ENCODE peak calls at places on chromosomes 13 and 19, in eight cellular contexts. One of them, this sample, is unnamed.

GRCh38 chr19:33530261-33530660 is 8.7 kb upstream of the PEPD start:
- DNase-seq in suprapubic skin: no peak
- DNase-seq in GM20000: no peak
- DNase-seq in cardiac muscle cell: no peak
- DNase-seq in neural crest cell: no peak
- DNase-seq in mammary epithelial cell: no peak
- DNase-seq in tibial artery: no peak
- DNase-seq in BJ: no peak
- DNase-seq in this sample: no peak

GRCh38 chr19:46515879-46516350 is 20.2 kb upstream of the PNMA8B start:
- DNase-seq in cardiac muscle cell: peak
- DNase-seq in mammary epithelial cell: peak
- DNase-seq in suprapubic skin: no peak
- DNase-seq in GM20000: peak
- DNase-seq in tibial artery: no peak
- DNase-seq in neural crest cell: no peak
- DNase-seq in BJ: no peak
- DNase-seq in this sample: no peak

GRCh38 chr19:41702208-41702651 is 6.2 kb upstream of the CEACAM5 start:
- DNase-seq in suprapubic skin: no peak
- DNase-seq in cardiac muscle cell: peak
- DNase-seq in mammary epithelial cell: peak
- DNase-seq in GM20000: no peak
- DNase-seq in tibial artery: no peak
- DNase-seq in neural crest cell: no peak
- DNase-seq in BJ: peak
- DNase-seq in this sample: no peak

GRCh38 chr13:30340367-30341184 is 33.2 kb upstream of the KATNAL1 start:
- DNase-seq in cardiac muscle cell: peak
- DNase-seq in tibial artery: peak
- DNase-seq in mammary epithelial cell: peak
- DNase-seq in neural crest cell: no peak
- DNase-seq in GM20000: no peak
- DNase-seq in BJ: peak
- DNase-seq in suprapubic skin: no peak
- DNase-seq in this sample: no peak

GRCh38 chr19:18999016-18999758 is 34.1 kb downstream of the SUGP2 start:
- DNase-seq in suprapubic skin: no peak
- DNase-seq in tibial artery: no peak
- DNase-seq in cardiac muscle cell: peak
- DNase-seq in GM20000: no peak
- DNase-seq in BJ: no peak
- DNase-seq in neural crest cell: no peak
- DNase-seq in mammary epithelial cell: peak
- DNase-seq in this sample: no peak

GRCh38 chr19:52941941-52942370 is 18.7 kb upstream of the ZNF888 start:
- DNase-seq in GM20000: no peak
- DNase-seq in cardiac muscle cell: peak
- DNase-seq in suprapubic skin: peak
- DNase-seq in neural crest cell: no peak
- DNase-seq in tibial artery: peak
- DNase-seq in mammary epithelial cell: peak
- DNase-seq in BJ: no peak
- DNase-seq in this sample: no peak

GRCh38 chr19:41325947-41326706 is 16.2 kb downstream of the CCDC97 start:
- DNase-seq in neural crest cell: no peak
- DNase-seq in GM20000: peak
- DNase-seq in mammary epithelial cell: no peak
- DNase-seq in BJ: peak
- DNase-seq in suprapubic skin: no peak
- DNase-seq in tibial artery: peak
- DNase-seq in cardiac muscle cell: peak
- DNase-seq in this sample: no peak

GRCh38 chr19:18274303-18274775 is at the start of gene IQCN:
- DNase-seq in cardiac muscle cell: peak
- DNase-seq in mammary epithelial cell: no peak
- DNase-seq in GM20000: no peak
- DNase-seq in BJ: no peak
- DNase-seq in tibial artery: peak
- DNase-seq in neural crest cell: no peak
- DNase-seq in suprapubic skin: no peak
- DNase-seq in this sample: no peak

GRCh38 chr13:40170982-40171381 is 495.5 kb downstream of the FOXO1 start:
- DNase-seq in cardiac muscle cell: no peak
- DNase-seq in GM20000: no peak
- DNase-seq in suprapubic skin: no peak
- DNase-seq in neural crest cell: no peak
- DNase-seq in tibial artery: no peak
- DNase-seq in BJ: no peak
- DNase-seq in mammary epithelial cell: peak
- DNase-seq in this sample: no peak

GRCh38 chr19:39413269-39413902 is 917 bp downstream of the PLEKHG2 start:
- DNase-seq in mammary epithelial cell: no peak
- DNase-seq in tibial artery: peak
- DNase-seq in GM20000: peak
- DNase-seq in neural crest cell: peak
- DNase-seq in cardiac muscle cell: peak
- DNase-seq in suprapubic skin: peak
- DNase-seq in BJ: no peak
- DNase-seq in this sample: peak

GRCh38 chr19:4707956-4708650 is 15.5 kb downstream of the DPP9 start:
- DNase-seq in BJ: no peak
- DNase-seq in cardiac muscle cell: peak
- DNase-seq in mammary epithelial cell: peak
- DNase-seq in tibial artery: no peak
- DNase-seq in suprapubic skin: no peak
- DNase-seq in neural crest cell: no peak
- DNase-seq in GM20000: no peak
- DNase-seq in this sample: no peak

GRCh38 chr13:114110091-114110829 is 22.2 kb downstream of the RASA3 start:
- DNase-seq in tibial artery: peak
- DNase-seq in GM20000: peak
- DNase-seq in mammary epithelial cell: no peak
- DNase-seq in BJ: no peak
- DNase-seq in cardiac muscle cell: no peak
- DNase-seq in suprapubic skin: no peak
- DNase-seq in neural crest cell: no peak
- DNase-seq in this sample: no peak

GRCh38 chr19:53394522-53394973 is 401 bp upstream of the ZNF765 start:
- DNase-seq in GM20000: no peak
- DNase-seq in tibial artery: peak
- DNase-seq in BJ: peak
- DNase-seq in cardiac muscle cell: peak
- DNase-seq in mammary epithelial cell: no peak
- DNase-seq in suprapubic skin: peak
- DNase-seq in neural crest cell: no peak
- DNase-seq in this sample: peak

GRCh38 chr13:85236431-85236830 is 562.8 kb downstream of the SLITRK6 start:
- DNase-seq in neural crest cell: no peak
- DNase-seq in BJ: no peak
- DNase-seq in tibial artery: no peak
- DNase-seq in cardiac muscle cell: peak
- DNase-seq in mammary epithelial cell: peak
- DNase-seq in GM20000: no peak
- DNase-seq in suprapubic skin: no peak
- DNase-seq in this sample: no peak

GRCh38 chr19:33737704-33738103 is 59.0 kb upstream of the KCTD15 start:
- DNase-seq in neural crest cell: no peak
- DNase-seq in mammary epithelial cell: no peak
- DNase-seq in tibial artery: no peak
- DNase-seq in GM20000: no peak
- DNase-seq in cardiac muscle cell: no peak
- DNase-seq in suprapubic skin: no peak
- DNase-seq in BJ: no peak
- DNase-seq in this sample: no peak

GRCh38 chr19:6947745-6948144 is 60.4 kb downstream of the ADGRE1 start:
- DNase-seq in GM20000: peak
- DNase-seq in mammary epithelial cell: no peak
- DNase-seq in tibial artery: no peak
- DNase-seq in cardiac muscle cell: peak
- DNase-seq in suprapubic skin: no peak
- DNase-seq in BJ: no peak
- DNase-seq in neural crest cell: no peak
- DNase-seq in this sample: no peak

GRCh38 chr19:54017266-54017665 is 25.8 kb downstream of the CACNG6 start:
- DNase-seq in mammary epithelial cell: peak
- DNase-seq in BJ: no peak
- DNase-seq in cardiac muscle cell: peak
- DNase-seq in suprapubic skin: no peak
- DNase-seq in neural crest cell: no peak
- DNase-seq in GM20000: no peak
- DNase-seq in tibial artery: no peak
- DNase-seq in this sample: no peak

GRCh38 chr19:46606681-46607440 is 5.7 kb downstream of the CALM3 start:
- DNase-seq in tibial artery: no peak
- DNase-seq in suprapubic skin: peak
- DNase-seq in mammary epithelial cell: no peak
- DNase-seq in GM20000: no peak
- DNase-seq in BJ: no peak
- DNase-seq in neural crest cell: no peak
- DNase-seq in cardiac muscle cell: no peak
- DNase-seq in this sample: no peak

GRCh38 chr19:47344425-47344824 is 4.7 kb upstream of the DHX34 start:
- DNase-seq in GM20000: no peak
- DNase-seq in neural crest cell: no peak
- DNase-seq in tibial artery: no peak
- DNase-seq in cardiac muscle cell: no peak
- DNase-seq in suprapubic skin: no peak
- DNase-seq in BJ: no peak
- DNase-seq in mammary epithelial cell: no peak
- DNase-seq in this sample: no peak

GRCh38 chr19:4108767-4109625 is 14.9 kb downstream of the MAP2K2 start:
- DNase-seq in tibial artery: no peak
- DNase-seq in mammary epithelial cell: no peak
- DNase-seq in GM20000: peak
- DNase-seq in BJ: no peak
- DNase-seq in suprapubic skin: no peak
- DNase-seq in cardiac muscle cell: no peak
- DNase-seq in neural crest cell: no peak
- DNase-seq in this sample: no peak

GRCh38 chr19:41808663-41809566 is 12.5 kb downstream of the CEACAM3 start:
- DNase-seq in GM20000: no peak
- DNase-seq in suprapubic skin: peak
- DNase-seq in BJ: no peak
- DNase-seq in mammary epithelial cell: no peak
- DNase-seq in tibial artery: no peak
- DNase-seq in neural crest cell: no peak
- DNase-seq in cardiac muscle cell: no peak
- DNase-seq in this sample: no peak

GRCh38 chr19:7230826-7231225 is 63.4 kb downstream of the INSR start:
- DNase-seq in neural crest cell: no peak
- DNase-seq in cardiac muscle cell: no peak
- DNase-seq in BJ: no peak
- DNase-seq in mammary epithelial cell: no peak
- DNase-seq in GM20000: no peak
- DNase-seq in tibial artery: peak
- DNase-seq in suprapubic skin: no peak
- DNase-seq in this sample: no peak

GRCh38 chr19:53158119-53158656 is 665 bp downstream of the ZNF347 start:
- DNase-seq in neural crest cell: peak
- DNase-seq in GM20000: peak
- DNase-seq in cardiac muscle cell: peak
- DNase-seq in mammary epithelial cell: peak
- DNase-seq in tibial artery: peak
- DNase-seq in suprapubic skin: peak
- DNase-seq in BJ: no peak
- DNase-seq in this sample: peak

GRCh38 chr19:18789883-18790565 is 1.1 kb downstream of the COMP start:
- DNase-seq in suprapubic skin: no peak
- DNase-seq in BJ: no peak
- DNase-seq in GM20000: peak
- DNase-seq in tibial artery: peak
- DNase-seq in cardiac muscle cell: peak
- DNase-seq in mammary epithelial cell: no peak
- DNase-seq in neural crest cell: no peak
- DNase-seq in this sample: no peak

GRCh38 chr19:10899171-10899653 is 27.9 kb downstream of the CARM1 start:
- DNase-seq in GM20000: no peak
- DNase-seq in suprapubic skin: no peak
- DNase-seq in tibial artery: no peak
- DNase-seq in cardiac muscle cell: no peak
- DNase-seq in mammary epithelial cell: peak
- DNase-seq in neural crest cell: no peak
- DNase-seq in BJ: no peak
- DNase-seq in this sample: no peak

GRCh38 chr19:36032251-36033104 is at the start of gene CLIP3:
- DNase-seq in BJ: no peak
- DNase-seq in cardiac muscle cell: peak
- DNase-seq in neural crest cell: peak
- DNase-seq in tibial artery: peak
- DNase-seq in suprapubic skin: no peak
- DNase-seq in mammary epithelial cell: no peak
- DNase-seq in GM20000: peak
- DNase-seq in this sample: peak
- TF ChIP-seq CTCF in BJ: peak
- TF ChIP-seq CTCF in cardiac muscle cell: peak
- TF ChIP-seq CTCF in neural crest cell: no peak
- TF ChIP-seq CTCF in tibial artery: peak
- TF ChIP-seq CTCF in suprapubic skin: no peak
- TF ChIP-seq CTCF in mammary epithelial cell: no peak
- TF ChIP-seq CTCF in GM20000: no peak
- TF ChIP-seq CTCF in this sample: no peak

GRCh38 chr19:23286477-23286876 is 36.3 kb upstream of the ZNF724 start:
- DNase-seq in suprapubic skin: no peak
- DNase-seq in neural crest cell: no peak
- DNase-seq in mammary epithelial cell: no peak
- DNase-seq in BJ: no peak
- DNase-seq in GM20000: no peak
- DNase-seq in tibial artery: no peak
- DNase-seq in cardiac muscle cell: no peak
- DNase-seq in this sample: no peak
- TF ChIP-seq CTCF in suprapubic skin: no peak
- TF ChIP-seq CTCF in neural crest cell: peak
- TF ChIP-seq CTCF in mammary epithelial cell: no peak
- TF ChIP-seq CTCF in BJ: peak
- TF ChIP-seq CTCF in GM20000: no peak
- TF ChIP-seq CTCF in tibial artery: no peak
- TF ChIP-seq CTCF in cardiac muscle cell: no peak
- TF ChIP-seq CTCF in this sample: peak

DNA sequence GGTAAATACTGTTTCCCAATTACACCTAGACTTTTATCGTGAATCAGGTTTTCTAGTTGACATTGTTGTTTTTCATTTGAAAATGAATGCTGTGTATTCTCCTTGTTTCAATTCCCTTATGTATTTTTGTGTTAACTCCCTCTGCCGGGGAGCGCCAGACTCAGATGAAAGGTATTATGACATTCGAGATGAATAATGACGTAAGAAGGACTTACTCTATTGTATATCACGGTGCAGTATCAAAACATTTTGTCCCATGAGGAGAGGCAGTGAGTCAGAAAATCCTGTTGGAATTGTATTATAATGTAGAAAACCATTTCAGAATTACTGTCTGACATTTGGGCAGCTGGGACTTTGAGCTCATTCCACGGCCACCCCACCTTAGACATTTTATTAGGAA is 61.6 kb downstream of the LRCH1 start:
- DNase-seq in suprapubic skin: no peak
- DNase-seq in neural crest cell: no peak
- DNase-seq in mammary epithelial cell: no peak
- DNase-seq in GM20000: no peak
- DNase-seq in tibial artery: no peak
- DNase-seq in cardiac muscle cell: peak
- DNase-seq in BJ: no peak
- DNase-seq in this sample: no peak
- TF ChIP-seq CTCF in suprapubic skin: no peak
- TF ChIP-seq CTCF in neural crest cell: no peak
- TF ChIP-seq CTCF in mammary epithelial cell: no peak
- TF ChIP-seq CTCF in GM20000: no peak
- TF ChIP-seq CTCF in tibial artery: no peak
- TF ChIP-seq CTCF in cardiac muscle cell: peak
- TF ChIP-seq CTCF in BJ: no peak
- TF ChIP-seq CTCF in this sample: no peak

GRCh38 chr19:55098716-55099556 is 18.5 kb downstream of the PPP1R12C start:
- DNase-seq in tibial artery: no peak
- DNase-seq in suprapubic skin: no peak
- DNase-seq in mammary epithelial cell: no peak
- DNase-seq in neural crest cell: no peak
- DNase-seq in BJ: no peak
- DNase-seq in GM20000: peak
- DNase-seq in cardiac muscle cell: no peak
- DNase-seq in this sample: no peak
- TF ChIP-seq CTCF in tibial artery: no peak
- TF ChIP-seq CTCF in suprapubic skin: no peak
- TF ChIP-seq CTCF in mammary epithelial cell: no peak
- TF ChIP-seq CTCF in neural crest cell: no peak
- TF ChIP-seq CTCF in BJ: no peak
- TF ChIP-seq CTCF in GM20000: no peak
- TF ChIP-seq CTCF in cardiac muscle cell: no peak
- TF ChIP-seq CTCF in this sample: no peak